ENCODE peak calls at places on chromosomes 5 and 9, in four cellular contexts. One of them, this sample, is unnamed.

GRCh38 chr9:119366909-119367690 is 2.1 kb downstream of the BRINP1 start:
- DNase-seq in hepatocyte: no peak
- DNase-seq in lower leg skin: no peak
- DNase-seq in lower lobe of right lung: no peak
- DNase-seq in this sample: no peak

GRCh38 chr9:15211160-15211993 is 95.6 kb downstream of the TTC39B start:
- DNase-seq in hepatocyte: peak; percentile 80
- DNase-seq in lower leg skin: peak; percentile 79
- DNase-seq in lower lobe of right lung: no peak
- DNase-seq in this sample: peak; percentile 49

GRCh38 chr9:4491621-4491975 is 1.3 kb downstream of the SLC1A1 start:
- DNase-seq in hepatocyte: peak; percentile 44
- DNase-seq in lower leg skin: no peak
- DNase-seq in lower lobe of right lung: peak; percentile 54
- DNase-seq in this sample: no peak

GRCh38 chr5:79595086-79595485 is 17.2 kb upstream of the TENT2 start:
- DNase-seq in hepatocyte: no peak
- DNase-seq in lower leg skin: no peak
- DNase-seq in lower lobe of right lung: no peak
- DNase-seq in this sample: no peak

GRCh38 chr9:131530930-131531832 is at the start of gene UCK1:
- DNase-seq in hepatocyte: peak; percentile 92
- DNase-seq in lower leg skin: peak; percentile 43
- DNase-seq in lower lobe of right lung: peak; percentile 86
- DNase-seq in this sample: peak; percentile 12

GRCh38 chr5:110549301-110549700 is 177.2 kb downstream of the TMEM232 start:
- DNase-seq in hepatocyte: no peak
- DNase-seq in lower leg skin: no peak
- DNase-seq in lower lobe of right lung: no peak
- DNase-seq in this sample: no peak

GRCh38 chr5:171537463-171537862 is 118.0 kb downstream of the FGF18 start:
- DNase-seq in hepatocyte: no peak
- DNase-seq in lower leg skin: no peak
- DNase-seq in lower lobe of right lung: no peak
- DNase-seq in this sample: no peak

GRCh38 chr5:14510156-14510734 is 71.3 kb upstream of the OTULINL start:
- DNase-seq in hepatocyte: no peak
- DNase-seq in lower leg skin: no peak
- DNase-seq in lower lobe of right lung: no peak
- DNase-seq in this sample: no peak

GRCh38 chr5:80704221-80704620 is 49.4 kb upstream of the DHFR start:
- DNase-seq in hepatocyte: no peak
- DNase-seq in lower leg skin: no peak
- DNase-seq in lower lobe of right lung: no peak
- DNase-seq in this sample: no peak

GRCh38 chr9:27117489-27118135 is 8.6 kb downstream of the TEK start:
- DNase-seq in hepatocyte: peak; percentile 18
- DNase-seq in lower leg skin: peak; percentile 63
- DNase-seq in lower lobe of right lung: peak; percentile 65
- DNase-seq in this sample: no peak

GRCh38 chr9:37760416-37761165 is 7.0 kb downstream of the TRMT10B start:
- DNase-seq in hepatocyte: no peak
- DNase-seq in lower leg skin: no peak
- DNase-seq in lower lobe of right lung: no peak
- DNase-seq in this sample: no peak

GRCh38 chr5:57779383-57780223 is 297.0 kb upstream of the ACTBL2 start:
- DNase-seq in hepatocyte: peak; percentile 73
- DNase-seq in lower leg skin: peak; percentile 28
- DNase-seq in lower lobe of right lung: no peak
- DNase-seq in this sample: peak; percentile 61

GRCh38 chr5:149273950-149274349 is 2.3 kb downstream of the AFAP1L1 start:
- DNase-seq in hepatocyte: peak; percentile 47
- DNase-seq in lower leg skin: no peak
- DNase-seq in lower lobe of right lung: no peak
- DNase-seq in this sample: no peak

GRCh38 chr9:124116683-124117363 is 105.3 kb downstream of the LHX2 start:
- DNase-seq in hepatocyte: no peak
- DNase-seq in lower leg skin: no peak
- DNase-seq in lower lobe of right lung: no peak
- DNase-seq in this sample: no peak

GRCh38 chr9:16543691-16544090 is 326.8 kb downstream of the BNC2 start:
- DNase-seq in hepatocyte: no peak
- DNase-seq in lower leg skin: no peak
- DNase-seq in lower lobe of right lung: no peak
- DNase-seq in this sample: no peak

GRCh38 chr9:71249729-71250317 is 128.4 kb upstream of the TRPM3 start:
- DNase-seq in hepatocyte: peak; percentile 78
- DNase-seq in lower leg skin: no peak
- DNase-seq in lower lobe of right lung: no peak
- DNase-seq in this sample: peak; percentile 42

GRCh38 chr9:89795555-89796195 is 190.9 kb downstream of the GADD45G start:
- DNase-seq in hepatocyte: no peak
- DNase-seq in lower leg skin: no peak
- DNase-seq in lower lobe of right lung: peak; percentile 14
- DNase-seq in this sample: no peak

GRCh38 chr9:3285365-3286161 is 240.2 kb downstream of the RFX3 start:
- DNase-seq in hepatocyte: no peak
- DNase-seq in lower leg skin: no peak
- DNase-seq in lower lobe of right lung: no peak
- DNase-seq in this sample: no peak

GRCh38 chr5:134989291-134989830 is 21.7 kb downstream of the CATSPER3 start:
- DNase-seq in hepatocyte: no peak
- DNase-seq in lower leg skin: no peak
- DNase-seq in lower lobe of right lung: no peak
- DNase-seq in this sample: no peak

GRCh38 chr9:35776018-35776417 is 15.4 kb upstream of the NPR2 start:
- DNase-seq in hepatocyte: no peak
- DNase-seq in lower leg skin: no peak
- DNase-seq in lower lobe of right lung: no peak
- DNase-seq in this sample: no peak

GRCh38 chr9:129839324-129840023 is 4.2 kb downstream of the USP20 start:
- DNase-seq in hepatocyte: no peak
- DNase-seq in lower leg skin: no peak
- DNase-seq in lower lobe of right lung: no peak
- DNase-seq in this sample: no peak

DNA sequence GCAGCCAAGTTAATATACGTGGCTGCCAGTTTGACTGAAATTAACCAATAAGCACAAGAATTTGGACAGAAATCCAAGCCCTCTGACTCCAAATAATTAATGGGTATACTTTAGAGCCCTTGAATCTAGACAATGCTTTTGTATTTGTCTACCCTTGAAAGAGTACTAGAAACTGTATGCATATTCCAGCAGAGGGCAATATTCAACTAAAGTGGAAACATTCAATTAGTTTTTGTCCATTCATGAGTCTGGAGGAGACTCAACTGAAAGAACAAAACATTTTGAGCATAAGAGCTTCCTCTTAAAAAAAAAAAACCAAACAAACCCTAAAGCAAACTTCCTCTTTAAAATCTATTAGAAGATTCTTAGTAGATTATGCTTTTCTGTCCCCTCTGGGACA is 157.8 kb downstream of the ARHGEF28 start:
- DNase-seq in hepatocyte: no peak
- DNase-seq in lower leg skin: no peak
- DNase-seq in lower lobe of right lung: no peak
- DNase-seq in this sample: no peak
- TF ChIP-seq CTCF in hepatocyte: peak; percentile 37
- TF ChIP-seq CTCF in lower leg skin: no peak
- TF ChIP-seq CTCF in lower lobe of right lung: peak; percentile 35
- TF ChIP-seq CTCF in this sample: peak; percentile 16

GRCh38 chr9:77011973-77012817 is 7.3 kb upstream of the FOXB2 start:
- DNase-seq in hepatocyte: peak; percentile 76
- DNase-seq in lower leg skin: no peak
- DNase-seq in lower lobe of right lung: peak; percentile 70
- DNase-seq in this sample: no peak
- TF ChIP-seq CTCF in hepatocyte: peak; percentile 72
- TF ChIP-seq CTCF in lower leg skin: no peak
- TF ChIP-seq CTCF in lower lobe of right lung: peak; percentile 85
- TF ChIP-seq CTCF in this sample: peak; percentile 68

GRCh38 chr5:137656558-137656957 is 79.3 kb downstream of the KLHL3 start:
- DNase-seq in hepatocyte: no peak
- DNase-seq in lower leg skin: no peak
- DNase-seq in lower lobe of right lung: no peak
- DNase-seq in this sample: no peak

GRCh38 chr5:137659209-137659608 is 76.7 kb downstream of the KLHL3 start:
- DNase-seq in hepatocyte: no peak
- DNase-seq in lower leg skin: no peak
- DNase-seq in lower lobe of right lung: no peak
- DNase-seq in this sample: no peak

GRCh38 chr5:137657073-137657472 is 78.8 kb downstream of the KLHL3 start:
- DNase-seq in hepatocyte: no peak
- DNase-seq in lower leg skin: no peak
- DNase-seq in lower lobe of right lung: no peak
- DNase-seq in this sample: no peak

GRCh38 chr5:137660349-137660817 is 75.5 kb downstream of the KLHL3 start:
- DNase-seq in hepatocyte: peak; percentile 86
- DNase-seq in lower leg skin: peak; percentile 64
- DNase-seq in lower lobe of right lung: peak; percentile 58
- DNase-seq in this sample: peak; percentile 36

GRCh38 chr5:137658324-137658723 is 77.6 kb downstream of the KLHL3 start:
- DNase-seq in hepatocyte: no peak
- DNase-seq in lower leg skin: no peak
- DNase-seq in lower lobe of right lung: no peak
- DNase-seq in this sample: no peak
- TF ChIP-seq CTCF in hepatocyte: no peak
- TF ChIP-seq CTCF in lower leg skin: no peak
- TF ChIP-seq CTCF in lower lobe of right lung: no peak
- TF ChIP-seq CTCF in this sample: no peak

GRCh38 chr5:40755407-40756365 is at the start of gene TTC33:
- DNase-seq in hepatocyte: peak; percentile 96
- DNase-seq in lower leg skin: peak; percentile 95
- DNase-seq in lower lobe of right lung: peak; percentile 98
- DNase-seq in this sample: peak; percentile 73
- TF ChIP-seq CTCF in hepatocyte: peak; percentile 69
- TF ChIP-seq CTCF in lower leg skin: peak; percentile 19
- TF ChIP-seq CTCF in lower lobe of right lung: peak; percentile 76
- TF ChIP-seq CTCF in this sample: peak; percentile 60

GRCh38 chr5:179343021-179343781 is 2.1 kb downstream of the ADAMTS2 start:
- DNase-seq in hepatocyte: no peak
- DNase-seq in lower leg skin: no peak
- DNase-seq in lower lobe of right lung: peak; percentile 35
- DNase-seq in this sample: no peak

GRCh38 chr5:179343902-179344300 is 1.4 kb downstream of the ADAMTS2 start:
- DNase-seq in hepatocyte: peak; percentile 67
- DNase-seq in lower leg skin: no peak
- DNase-seq in lower lobe of right lung: no peak
- DNase-seq in this sample: no peak

GRCh38 chr5:179344301-179345178 is 721 bp downstream of the ADAMTS2 start:
- DNase-seq in hepatocyte: peak; percentile 33
- DNase-seq in lower leg skin: no peak
- DNase-seq in lower lobe of right lung: peak; percentile 32
- DNase-seq in this sample: no peak

GRCh38 chr5:179340465-179340864 is 4.8 kb downstream of the ADAMTS2 start:
- DNase-seq in hepatocyte: no peak
- DNase-seq in lower leg skin: no peak
- DNase-seq in lower lobe of right lung: no peak
- DNase-seq in this sample: no peak

GRCh38 chr5:179342577-179342976 is 2.7 kb downstream of the ADAMTS2 start:
- DNase-seq in hepatocyte: no peak
- DNase-seq in lower leg skin: no peak
- DNase-seq in lower lobe of right lung: peak; percentile 39
- DNase-seq in this sample: no peak
- TF ChIP-seq CTCF in hepatocyte: peak; percentile 31
- TF ChIP-seq CTCF in lower leg skin: no peak
- TF ChIP-seq CTCF in lower lobe of right lung: peak; percentile 34
- TF ChIP-seq CTCF in this sample: peak; percentile 62

GRCh38 chr5:177366528-177367322 is 9.0 kb downstream of the RGS14 start:
- DNase-seq in hepatocyte: peak; percentile 97
- DNase-seq in lower leg skin: peak; percentile 85
- DNase-seq in lower lobe of right lung: peak; percentile 91
- DNase-seq in this sample: peak; percentile 59

GRCh38 chr5:177367981-177368960 is 10.5 kb downstream of the RGS14 start:
- DNase-seq in hepatocyte: no peak
- DNase-seq in lower leg skin: no peak
- DNase-seq in lower lobe of right lung: no peak
- DNase-seq in this sample: no peak

GRCh38 chr5:177369050-177369912 is 11.6 kb downstream of the RGS14 start:
- DNase-seq in hepatocyte: peak; percentile 57
- DNase-seq in lower leg skin: no peak
- DNase-seq in lower lobe of right lung: no peak
- DNase-seq in this sample: no peak

GRCh38 chr5:177365845-177366527 is 8.3 kb downstream of the RGS14 start:
- DNase-seq in hepatocyte: no peak
- DNase-seq in lower leg skin: no peak
- DNase-seq in lower lobe of right lung: no peak
- DNase-seq in this sample: no peak

DNA sequence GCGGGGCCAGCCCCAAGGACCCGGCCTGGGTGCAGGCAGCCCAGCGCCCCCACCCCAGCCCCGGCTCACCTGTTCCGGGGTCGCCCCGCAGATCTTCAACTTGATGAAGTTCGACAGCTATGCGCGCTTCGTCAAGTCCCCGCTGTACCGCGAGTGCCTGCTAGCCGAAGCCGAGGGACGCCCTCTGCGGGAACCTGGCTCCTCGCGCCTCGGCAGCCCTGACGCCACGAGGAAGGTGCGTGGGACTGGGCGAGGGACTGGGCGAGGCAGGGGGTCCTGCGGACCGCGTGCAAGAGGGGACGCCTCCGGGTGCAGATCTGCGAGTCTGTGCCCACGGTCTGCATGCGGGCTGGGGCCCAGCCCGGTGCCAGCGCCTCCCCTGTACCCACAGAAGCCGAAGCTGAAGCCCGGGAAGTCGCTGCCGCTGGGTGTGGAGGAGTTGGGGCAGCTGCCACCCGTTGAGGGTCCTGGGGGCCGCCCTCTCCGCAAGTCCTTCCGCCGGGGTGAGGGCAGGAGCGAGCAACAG is 9.7 kb downstream of the RGS14 start:
- DNase-seq in hepatocyte: no peak
- DNase-seq in lower leg skin: no peak
- DNase-seq in lower lobe of right lung: no peak
- DNase-seq in this sample: no peak
- TF ChIP-seq CTCF in hepatocyte: no peak
- TF ChIP-seq CTCF in lower leg skin: no peak
- TF ChIP-seq CTCF in lower lobe of right lung: peak; percentile 8
- TF ChIP-seq CTCF in this sample: no peak

DNA sequence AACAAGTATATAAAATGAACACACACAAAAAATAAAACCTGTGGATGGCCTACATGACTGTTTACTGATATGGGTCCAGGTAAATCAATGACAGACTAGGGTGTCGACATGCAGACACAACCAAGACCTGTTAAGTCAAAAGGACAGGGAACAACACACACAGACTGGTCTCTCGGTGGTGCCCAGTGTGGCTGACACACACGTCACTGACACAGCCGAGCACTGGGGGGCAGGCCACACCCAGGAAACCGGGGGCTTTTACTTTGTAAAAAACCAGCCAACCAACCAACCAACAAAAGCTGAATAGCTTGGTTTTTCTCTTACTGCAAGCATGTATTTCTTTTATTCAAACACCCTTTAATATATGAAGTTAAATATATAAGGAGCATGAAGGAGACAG is 5.0 kb downstream of the FAM163B start:
- DNase-seq in hepatocyte: no peak
- DNase-seq in lower leg skin: no peak
- DNase-seq in lower lobe of right lung: peak; percentile 32
- DNase-seq in this sample: no peak
- TF ChIP-seq CTCF in hepatocyte: peak; percentile 13
- TF ChIP-seq CTCF in lower leg skin: no peak
- TF ChIP-seq CTCF in lower lobe of right lung: no peak
- TF ChIP-seq CTCF in this sample: no peak

GRCh38 chr5:174317261-174317894 is 271.9 kb downstream of the NSG2 start:
- DNase-seq in hepatocyte: peak; percentile 80
- DNase-seq in lower leg skin: no peak
- DNase-seq in lower lobe of right lung: no peak
- DNase-seq in this sample: no peak
- TF ChIP-seq CTCF in hepatocyte: peak; percentile 78
- TF ChIP-seq CTCF in lower leg skin: no peak
- TF ChIP-seq CTCF in lower lobe of right lung: peak; percentile 58
- TF ChIP-seq CTCF in this sample: peak; percentile 94

This sample was measured in HFF-Myc.